ENCODE peak calls at places on chromosomes 2 and 18, in six cellular contexts. W is IMR-90, J is neuronal stem cell, U is H1, O is mesenchymal stem cell, M is H9. R is an unnamed sample.

GRCh38 chr2:47459021-47459420 is 56.1 kb downstream of the MSH2 start:
- DNase-seq in U (no peak), W (no peak), O (no peak), J (no peak), M (no peak), R (peak)

GRCh38 chr2:161436411-161436810 is 20.3 kb downstream of the TBR1 start:
- DNase-seq in W (peak), J (no peak), M (no peak), U (no peak), O (no peak), R (no peak)

GRCh38 chr2:8638327-8638726 is 43.5 kb upstream of the ID2 start:
- DNase-seq in W (no peak), U (no peak), J (peak), O (no peak), M (no peak), R (no peak)

GRCh38 chr18:53771664-53772063 is 452.8 kb downstream of the MBD2 start:
- DNase-seq in J (no peak), U (no peak), O (no peak), M (no peak), W (no peak), R (no peak)

GRCh38 chr2:233814063-233814435 is 35.9 kb downstream of the MROH2A start:
- DNase-seq in J (no peak), W (peak), M (peak), O (no peak), U (no peak), R (peak)

GRCh38 chr2:85713836-85714235 is 19.7 kb downstream of the GNLY start:
- DNase-seq in U (no peak), M (peak), J (no peak), O (no peak), W (no peak), R (no peak)

GRCh38 chr2:210663574-210663973 is 107.2 kb downstream of the CPS1 start:
- DNase-seq in J (peak), M (no peak), W (peak), U (no peak), O (peak), R (peak)

GRCh38 chr2:196630531-196630930 is 9.0 kb upstream of the CCDC150 start:
- DNase-seq in U (no peak), M (no peak), W (no peak), J (no peak), O (no peak), R (no peak)

GRCh38 chr2:156845806-156846558 is 409.8 kb downstream of the GPD2 start:
- DNase-seq in U (no peak), O (peak), W (peak), J (no peak), M (no peak), R (peak)

GRCh38 chr18:55477537-55478300 is 110.3 kb downstream of the TCF4 start:
- DNase-seq in M (no peak), J (no peak), W (peak), U (no peak), O (peak), R (peak)

GRCh38 chr2:172596776-172597175 is 40.9 kb downstream of the PDK1 start:
- DNase-seq in J (no peak), U (no peak), M (no peak), O (no peak), W (no peak), R (no peak)

GRCh38 chr2:120384486-120385354 is 38.8 kb downstream of the INHBB start:
- DNase-seq in U (no peak), W (no peak), J (no peak), M (no peak), O (no peak), R (no peak)

GRCh38 chr2:148565272-148565894 is 79.2 kb upstream of the EPC2 start:
- DNase-seq in U (no peak), M (no peak), W (no peak), J (no peak), O (peak), R (peak)

GRCh38 chr2:33372940-33373553 is 103.4 kb upstream of the RASGRP3 start:
- DNase-seq in U (no peak), M (no peak), W (peak), J (peak), O (peak), R (peak)

GRCh38 chr2:162221064-162221463 is 22.2 kb downstream of the FAP start:
- DNase-seq in J (peak), W (peak), M (peak), O (peak), U (peak), R (peak)

GRCh38 chr2:179454443-179455218 is 190.0 kb upstream of the SESTD1 start:
- DNase-seq in J (no peak), W (peak), U (no peak), O (peak), M (no peak), R (no peak)

GRCh38 chr18:10715791-10716190 is 190.0 kb downstream of the NAPG start:
- DNase-seq in U (no peak), J (no peak), M (no peak), O (no peak), W (peak), R (no peak)

GRCh38 chr2:127762441-127762840 is 48.5 kb downstream of the WDR33 start:
- DNase-seq in U (no peak), O (no peak), W (no peak), J (no peak), M (no peak), R (no peak)

GRCh38 chr2:159213296-159213695 is 73.2 kb downstream of the WDSUB1 start:
- DNase-seq in J (no peak), O (no peak), W (no peak), M (no peak), U (no peak), R (no peak)
- H2BK15ac ChIP-seq in J (no peak), O (no peak), W (no peak), M (no peak), U (no peak), R (no peak)

GRCh38 chr2:208326016-208326415 is 60.0 kb downstream of the PIKFYVE start:
- DNase-seq in W (no peak), O (no peak), J (no peak), U (no peak), M (no peak), R (no peak)

GRCh38 chr2:208334230-208334629 is 68.2 kb downstream of the PIKFYVE start:
- DNase-seq in M (no peak), U (no peak), J (no peak), W (no peak), O (no peak), R (no peak)

GRCh38 chr2:208329485-208329884 is 63.4 kb downstream of the PIKFYVE start:
- DNase-seq in W (no peak), U (no peak), M (no peak), O (no peak), J (no peak), R (no peak)
- H2BK15ac ChIP-seq in W (no peak), U (no peak), M (no peak), O (no peak), J (no peak), R (no peak)

DNA sequence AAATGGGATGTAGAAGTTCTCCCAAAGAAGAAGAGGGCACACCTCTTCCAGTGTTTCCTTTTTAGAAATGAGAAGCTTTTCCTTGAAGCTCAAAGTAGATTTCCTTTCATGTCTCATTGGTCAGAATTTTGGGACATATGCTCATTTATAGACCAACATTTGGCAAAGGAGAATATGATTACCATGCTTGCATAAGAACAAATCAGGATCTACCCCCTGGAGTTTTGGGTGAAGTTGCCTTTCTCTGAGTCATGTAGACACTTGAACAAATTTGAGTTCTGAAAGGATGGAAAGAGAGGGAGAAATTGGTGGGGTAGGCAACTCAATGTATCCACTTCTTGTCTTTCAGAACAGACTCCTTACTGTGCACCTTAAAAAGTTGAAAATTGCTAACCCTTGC is 409.0 kb downstream of the SLC4A3 start:
- DNase-seq in J (no peak), U (no peak), W (no peak), O (no peak), M (no peak), R (no peak)
- H2BK15ac ChIP-seq in J (no peak), U (no peak), W (no peak), O (no peak), M (no peak), R (no peak)

GRCh38 chr2:7022956-7023467 is 105.8 kb downstream of the RNF144A start:
- DNase-seq in O (no peak), J (no peak), W (no peak), M (no peak), U (no peak), R (no peak)

GRCh38 chr2:7024261-7024660 is 107.0 kb downstream of the RNF144A start:
- DNase-seq in U (no peak), W (no peak), O (no peak), M (no peak), J (no peak), R (no peak)

GRCh38 chr2:7022486-7022885 is 105.3 kb downstream of the RNF144A start:
- DNase-seq in M (no peak), U (no peak), J (no peak), W (no peak), O (no peak), R (no peak)

GRCh38 chr2:7025098-7025497 is 107.9 kb downstream of the RNF144A start:
- DNase-seq in J (no peak), O (no peak), U (no peak), M (no peak), W (no peak), R (no peak)

GRCh38 chr2:7023542-7023941 is 106.3 kb downstream of the RNF144A start:
- DNase-seq in U (no peak), J (no peak), O (no peak), M (no peak), W (no peak), R (no peak)
- H2BK15ac ChIP-seq in U (no peak), J (no peak), O (no peak), M (no peak), W (no peak), R (no peak)

DNA sequence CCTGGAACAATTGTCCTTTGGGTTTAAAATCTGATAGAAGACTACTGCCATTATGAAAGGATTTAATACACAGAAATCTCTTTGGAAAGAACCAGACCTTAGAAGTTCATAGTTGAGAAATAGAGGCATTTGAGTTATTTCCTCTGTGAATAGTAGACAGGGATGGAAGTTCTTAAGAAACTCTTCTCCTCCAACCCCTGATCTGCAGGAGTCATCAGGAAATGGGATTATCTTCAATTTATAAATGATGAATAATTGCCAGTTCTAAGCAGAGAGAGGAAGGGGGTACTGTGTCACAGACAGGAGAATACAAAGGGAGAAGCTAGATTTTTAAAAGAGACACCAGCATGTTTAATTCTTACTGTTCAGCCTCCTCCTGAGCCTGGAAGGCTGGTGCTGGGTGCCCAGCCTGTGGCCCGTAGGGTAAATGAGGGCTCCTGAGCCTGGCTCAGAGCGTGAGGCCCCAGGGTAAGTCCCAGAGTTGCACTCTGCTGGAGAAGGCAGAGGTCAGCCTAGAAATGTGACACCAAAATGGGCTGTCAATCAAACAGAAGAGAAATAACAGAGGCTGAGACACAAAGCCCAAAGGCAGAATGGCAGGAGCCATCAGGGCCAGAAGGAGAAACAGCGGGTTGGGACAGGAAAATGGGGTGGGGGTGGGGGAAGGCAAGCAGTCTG is 58.2 kb upstream of the PKDCC start:
- DNase-seq in M (no peak), U (no peak), O (peak), W (peak), J (no peak), R (no peak)
- H2BK15ac ChIP-seq in M (no peak), U (peak), O (no peak), W (no peak), J (no peak), R (no peak)

DNA sequence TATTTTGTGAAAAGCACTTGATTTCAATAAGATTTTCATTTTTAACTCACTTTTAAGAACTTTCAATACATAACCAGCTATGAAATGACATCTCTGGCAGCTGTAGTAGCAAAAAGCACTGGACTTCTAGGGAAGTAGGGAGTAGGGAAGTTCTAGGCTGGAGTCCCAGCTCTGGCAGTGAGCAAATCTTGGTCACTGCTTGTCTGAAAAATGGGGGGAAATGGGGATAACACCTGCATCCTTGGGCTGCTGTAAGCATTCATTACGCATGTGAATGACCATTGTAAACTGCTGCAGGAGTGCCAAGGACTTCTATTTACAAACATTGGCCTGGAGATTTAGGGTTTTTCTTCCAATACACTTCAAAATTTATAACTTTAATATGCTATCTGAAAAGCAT is 940 bp upstream of the MPP4 start:
- DNase-seq in M (no peak), J (no peak), O (no peak), U (no peak), W (no peak), R (no peak)
- H2BK15ac ChIP-seq in M (no peak), J (no peak), O (no peak), U (no peak), W (peak), R (no peak)

R was measured in mesendoderm.